ENCODE peak calls at places on chromosomes 7 and 10, in seven cellular contexts. Z, B, O, A, T, J and N are unnamed samples. For H3K9me3, the result is how much of the 10 kb centered on the place peaks cover.

GRCh38 chr10:118543714-118544400 is 51.6 kb downstream of the PRLHR start:
- DNase-seq in Z (peak), B (peak), O (peak), A (peak), T (no peak), J (peak), N (no peak)

GRCh38 chr7:92748509-92748908 is 87.9 kb downstream of the CDK6 start:
- DNase-seq in Z (no peak), B (no peak), O (no peak), A (no peak), T (no peak), J (no peak), N (no peak)

GRCh38 chr7:113917840-113918239 is 969 bp downstream of the PPP1R3A start:
- DNase-seq in Z (no peak), B (no peak), O (no peak), A (no peak), T (no peak), J (no peak), N (no peak)

GRCh38 chr7:107090452-107090851 is 45.9 kb downstream of the PRKAR2B start:
- DNase-seq in Z (no peak), B (no peak), O (no peak), A (no peak), T (no peak), J (no peak), N (no peak)

GRCh38 chr7:70608229-70608628 is 523.7 kb upstream of the GALNT17 start:
- DNase-seq in Z (no peak), B (no peak), O (no peak), A (no peak), T (no peak), J (no peak), N (no peak)

GRCh38 chr7:28033386-28033785 is 147.2 kb downstream of the JAZF1 start:
- DNase-seq in Z (no peak), B (no peak), O (no peak), A (no peak), T (no peak), J (no peak), N (no peak)

GRCh38 chr10:102735065-102735562 is 8.6 kb upstream of the WBP1L start:
- DNase-seq in Z (no peak), B (no peak), O (no peak), A (no peak), T (peak), J (peak), N (no peak)

GRCh38 chr7:115654384-115655181 is 376.0 kb downstream of the TFEC start:
- DNase-seq in Z (no peak), B (no peak), O (no peak), A (no peak), T (no peak), J (no peak), N (no peak)

GRCh38 chr7:30074422-30075030 is 46.3 kb downstream of the PLEKHA8 start:
- DNase-seq in Z (peak), B (peak), O (peak), A (peak), T (no peak), J (no peak), N (no peak)

GRCh38 chr7:23333671-23334246 is 34.6 kb downstream of the MALSU1 start:
- DNase-seq in Z (no peak), B (peak), O (no peak), A (peak), T (no peak), J (no peak), N (peak)

GRCh38 chr7:149529136-149529718 is 31.6 kb upstream of the ZNF746 start:
- DNase-seq in Z (no peak), B (no peak), O (no peak), A (peak), T (no peak), J (no peak), N (no peak)

GRCh38 chr7:115059312-115059711 is 137.4 kb downstream of the MDFIC start:
- DNase-seq in Z (no peak), B (no peak), O (no peak), A (peak), T (no peak), J (no peak), N (no peak)

GRCh38 chr7:158167373-158167772 is 420.2 kb downstream of the PTPRN2 start:
- DNase-seq in Z (no peak), B (no peak), O (no peak), A (no peak), T (no peak), J (no peak), N (no peak)
- H3K9me3 ChIP-seq in Z (under half), B (under half), O (under half), A (under half), T (under half), J (under half), N (half or more)

GRCh38 chr10:42738669-42739068 is 43.9 kb upstream of the BMS1 start:
- DNase-seq in Z (no peak), B (no peak), O (no peak), A (no peak), T (no peak), J (no peak), N (no peak)
- H3K4me3 ChIP-seq in Z (no peak), B (no peak), O (no peak), A (no peak), T (no peak), J (no peak), N (no peak)

GRCh38 chr10:37681617-37681999 is 175.8 kb downstream of the ZNF248 start:
- DNase-seq in Z (no peak), B (no peak), O (no peak), A (no peak), T (no peak), J (no peak), N (no peak)
- H3K9me3 ChIP-seq in Z (under half), B (under half), O (under half), A (under half), T (under half), J (under half), N (half or more)

GRCh38 chr10:58513189-58514101 is 773 bp downstream of the BICC1 start:
- DNase-seq in Z (no peak), B (peak), O (no peak), A (peak), T (peak), J (peak), N (peak)

GRCh38 chr10:58517071-58517470 is 4.4 kb downstream of the BICC1 start:
- DNase-seq in Z (no peak), B (no peak), O (no peak), A (no peak), T (no peak), J (no peak), N (no peak)

GRCh38 chr10:58514102-58514472 is 1.4 kb downstream of the BICC1 start:
- DNase-seq in Z (no peak), B (peak), O (no peak), A (no peak), T (no peak), J (no peak), N (no peak)

GRCh38 chr10:58516118-58516517 is 3.4 kb downstream of the BICC1 start:
- DNase-seq in Z (no peak), B (no peak), O (no peak), A (peak), T (no peak), J (no peak), N (no peak)

GRCh38 chr10:58515296-58515956 is 2.8 kb downstream of the BICC1 start:
- DNase-seq in Z (no peak), B (peak), O (no peak), A (no peak), T (no peak), J (no peak), N (no peak)
- H3K4me3 ChIP-seq in Z (no peak), B (no peak), O (no peak), A (peak), T (peak), J (no peak), N (peak)